ENCODE peak calls at places on chromosome 5, in five cellular contexts. J, Z, S, R and T are unnamed samples.

GRCh38 chr5:140023611-140024191 is 19.4 kb downstream of the NRG2 start:
- DNase-seq in S (no peak), J (no peak), R (no peak), Z (no peak), T (no peak)

GRCh38 chr5:1125030-1125357 is 13.1 kb upstream of the SLC12A7 start:
- DNase-seq in R (no peak), S (no peak), Z (no peak), J (no peak), T (no peak)

GRCh38 chr5:106843812-106844416 is 826.8 kb downstream of the EFNA5 start:
- DNase-seq in R (no peak), J (no peak), S (no peak), Z (no peak), T (no peak)

GRCh38 chr5:141680751-141681201 is 1.3 kb downstream of the ARAP3 start:
- DNase-seq in S (no peak), R (no peak), J (no peak), Z (peak; percentile 39), T (peak; percentile 87)

GRCh38 chr5:56326770-56327169 is 93.6 kb upstream of the ANKRD55 start:
- DNase-seq in R (no peak), J (no peak), S (no peak), Z (no peak), T (no peak)

GRCh38 chr5:139388198-139388821 is 1.4 kb downstream of the MZB1 start:
- DNase-seq in Z (peak; percentile 46), S (no peak), J (no peak), R (peak; percentile 85), T (peak; percentile 78)

GRCh38 chr5:15009420-15009819 is 137.8 kb upstream of the ANKH start:
- DNase-seq in R (no peak), Z (no peak), J (no peak), S (no peak), T (no peak)

GRCh38 chr5:107646418-107646817 is 24.3 kb downstream of the EFNA5 start:
- DNase-seq in Z (no peak), J (no peak), R (no peak), S (no peak), T (no peak)

GRCh38 chr5:38715671-38716070 is 130.1 kb upstream of the OSMR start:
- DNase-seq in Z (no peak), J (no peak), S (no peak), R (no peak), T (no peak)

GRCh38 chr5:28850320-28850921 is 1812.0 kb upstream of the CDH9 start:
- DNase-seq in R (peak; percentile 38), Z (no peak), S (no peak), J (no peak), T (no peak)

GRCh38 chr5:143149759-143150158 is 253.7 kb downstream of the NR3C1 start:
- DNase-seq in Z (no peak), J (no peak), R (no peak), S (no peak), T (no peak)

GRCh38 chr5:3155029-3155428 is 403.6 kb upstream of the IRX2 start:
- DNase-seq in R (no peak), J (no peak), S (no peak), Z (no peak), T (no peak)

GRCh38 chr5:32160228-32160627 is 13.9 kb downstream of the GOLPH3 start:
- DNase-seq in S (no peak), R (no peak), Z (no peak), J (no peak), T (no peak)

GRCh38 chr5:54663876-54664275 is 146.3 kb downstream of the SNX18 start:
- DNase-seq in J (no peak), S (peak; percentile 58), R (no peak), Z (peak; percentile 76), T (peak; percentile 93)

GRCh38 chr5:140043508-140043872 is 391 bp upstream of the NRG2 start:
- DNase-seq in S (peak; percentile 59), J (no peak), R (no peak), Z (no peak), T (no peak)

GRCh38 chr5:139574641-139575312 is 13.6 kb downstream of the UBE2D2 start:
- DNase-seq in J (no peak), S (no peak), R (no peak), Z (no peak), T (no peak)

GRCh38 chr5:75839547-75839946 is 122.3 kb upstream of the POC5 start:
- DNase-seq in S (no peak), R (no peak), Z (no peak), J (no peak), T (no peak)

GRCh38 chr5:56588636-56589485 is 226.5 kb upstream of the MAP3K1 start:
- DNase-seq in R (peak; percentile 92), S (peak; percentile 39), J (peak; percentile 29), Z (no peak), T (peak; percentile 72)

GRCh38 chr5:154476343-154477213 is 1.4 kb downstream of the HAND1 start:
- DNase-seq in Z (no peak), J (peak; percentile 71), R (no peak), S (no peak), T (no peak)

GRCh38 chr5:1752881-1753280 is 46.8 kb downstream of the MRPL36 start:
- DNase-seq in Z (no peak), R (no peak), J (no peak), S (no peak), T (peak; percentile 74)

GRCh38 chr5:164680812-164681211 is 1175.4 kb downstream of the MAT2B start:
- DNase-seq in S (no peak), Z (no peak), J (no peak), R (no peak), T (no peak)

GRCh38 chr5:52886206-52886605 is 98.5 kb downstream of the ITGA1 start:
- DNase-seq in R (no peak), S (no peak), J (no peak), Z (no peak), T (no peak)

GRCh38 chr5:122170630-122171029 is 41.3 kb downstream of the ZNF474 start:
- DNase-seq in R (no peak), Z (no peak), J (no peak), S (no peak), T (no peak)

GRCh38 chr5:80125962-80126480 is 90.9 kb downstream of the THBS4 start:
- DNase-seq in S (no peak), J (no peak), R (no peak), Z (no peak), T (no peak)

GRCh38 chr5:133245191-133246052 is 193.6 kb downstream of the HSPA4 start:
- DNase-seq in S (no peak), R (peak; percentile 40), J (no peak), Z (no peak), T (peak; percentile 22)

GRCh38 chr5:35129921-35130485 is 82.3 kb upstream of the AGXT2 start:
- DNase-seq in Z (peak; percentile 25), J (no peak), R (no peak), S (no peak), T (peak; percentile 56)

GRCh38 chr5:116953251-116953934 is 378.8 kb upstream of the SEMA6A start:
- DNase-seq in J (no peak), R (no peak), Z (no peak), S (no peak), T (no peak)

GRCh38 chr5:17241635-17242034 is 24.2 kb downstream of the BASP1 start:
- DNase-seq in Z (no peak), S (no peak), J (no peak), R (no peak), T (no peak)

GRCh38 chr5:94276751-94277150 is 341.7 kb downstream of the KIAA0825 start:
- DNase-seq in J (no peak), Z (no peak), R (no peak), S (no peak), T (no peak)

GRCh38 chr5:151601376-151601775 is 10.2 kb upstream of the FAT2 start:
- DNase-seq in R (no peak), S (no peak), Z (no peak), J (no peak), T (no peak)

GRCh38 chr5:102955463-102955862 is 164.5 kb downstream of the GIN1 start:
- DNase-seq in R (no peak), J (no peak), S (no peak), Z (no peak), T (no peak)

GRCh38 chr5:82641362-82641988 is 363.3 kb upstream of the RPS23 start:
- DNase-seq in S (peak; percentile 48), R (no peak), Z (peak; percentile 69), J (no peak), T (peak; percentile 94)

GRCh38 chr5:151742870-151743294 is 15.5 kb downstream of the ATOX1 start:
- DNase-seq in Z (no peak), S (peak; percentile 70), R (no peak), J (no peak), T (no peak)

GRCh38 chr5:135204151-135204600 is 170.1 kb upstream of the PITX1 start:
- DNase-seq in S (no peak), Z (no peak), R (no peak), J (no peak), T (no peak)

DNA sequence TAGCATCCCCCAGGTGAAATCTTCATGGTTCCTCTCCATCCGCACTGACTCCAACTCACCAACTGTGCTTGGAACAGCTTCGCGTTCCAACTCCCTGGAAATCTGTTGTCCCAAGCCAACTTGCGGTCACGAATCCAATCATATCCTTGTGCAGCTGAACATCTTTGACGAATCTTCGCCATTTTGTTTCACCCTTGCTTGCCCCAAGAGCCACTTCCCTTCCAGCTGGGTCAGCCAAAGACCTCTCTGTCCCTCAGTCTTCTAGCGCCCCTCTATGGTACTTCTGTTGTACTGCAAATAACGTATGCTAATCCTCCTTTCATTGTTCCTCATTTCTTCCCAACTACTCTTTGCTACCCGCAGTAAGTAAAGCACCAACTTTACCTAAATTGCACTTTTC is 61.0 kb upstream of the TARS1 start:
- DNase-seq in R (no peak), J (no peak), S (no peak), Z (no peak), T (no peak)
- TF ChIP-seq CTCF in R (peak; percentile 14), J (peak; percentile 30), S (no peak), Z (no peak), T (no peak)

GRCh38 chr5:124353016-124353415 is 393.4 kb downstream of the ZNF608 start:
- DNase-seq in J (no peak), Z (no peak), R (no peak), S (no peak), T (no peak)
- H3K4me3 ChIP-seq in J (no peak overlapping the region), Z (no peak overlapping the region), R (no peak overlapping the region), S (no peak overlapping the region), T (no peak overlapping the region)

DNA sequence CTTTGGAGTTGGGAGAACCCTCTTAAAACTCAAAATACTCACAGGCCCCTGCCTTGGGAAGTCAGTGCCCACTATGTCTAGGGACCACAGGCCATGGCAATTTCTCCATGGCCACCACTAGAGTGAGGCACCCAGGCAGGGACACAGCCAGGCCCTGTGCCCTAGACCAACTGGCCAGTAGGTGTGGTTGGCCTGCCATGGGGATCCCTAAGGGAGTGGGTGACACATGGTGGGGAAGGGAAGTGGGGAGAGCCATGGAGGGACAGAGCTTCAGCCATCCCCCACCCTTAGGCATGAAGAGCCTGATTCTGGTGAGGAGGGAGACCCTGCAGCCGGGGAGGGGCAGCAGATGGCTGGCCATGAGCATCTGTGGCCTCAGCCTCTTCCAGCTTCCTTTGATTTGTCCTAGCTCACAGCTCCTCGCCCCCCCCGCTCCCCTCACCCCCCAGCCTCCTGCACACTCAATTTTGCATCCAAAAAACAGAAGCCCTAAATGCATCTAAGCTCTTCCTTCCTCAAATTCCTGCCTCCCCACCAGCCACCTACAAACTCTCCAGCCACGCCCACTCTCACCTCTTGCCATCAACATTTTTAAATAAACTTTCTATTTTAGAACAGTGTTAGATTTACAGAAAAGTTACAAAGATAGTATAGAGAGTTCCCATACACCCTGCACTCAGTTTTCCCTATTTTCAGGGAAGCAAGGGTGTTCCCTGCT is 1.6 kb upstream of the DBN1 start:
- DNase-seq in Z (no peak), S (no peak), J (no peak), R (no peak), T (no peak)
- TF ChIP-seq POLR2A in Z (no peak), S (no peak), J (no peak), R (no peak), T (no peak)

GRCh38 chr5:4294878-4295277 is 699.2 kb downstream of the IRX1 start:
- DNase-seq in S (no peak), R (no peak), J (no peak), Z (no peak), T (no peak)

GRCh38 chr5:4295663-4296339 is 700.2 kb downstream of the IRX1 start:
- DNase-seq in Z (no peak), J (no peak), R (no peak), S (no peak), T (no peak)
- TF ChIP-seq CTCF in Z (no peak), J (peak; percentile 18), R (no peak), S (no peak), T (no peak)